ENCODE peak calls at places on chromosome 7, in nine cellular contexts. G, F, L, J, E, Q, N, X and M are unnamed samples.

GRCh38 chr7:107694395-107694794 is 33.8 kb downstream of the SLC26A4 start:
- DNase-seq in G (no peak), F (no peak), L (no peak), J (peak; percentile 30), E (no peak), Q (no peak), N (no peak), X (no peak), M (no peak)

GRCh38 chr7:1881946-1882345 is 211.9 kb downstream of the ELFN1 start:
- DNase-seq in G (no peak), F (no peak), L (no peak), J (no peak), E (no peak), Q (no peak), N (no peak), X (no peak), M (no peak)

GRCh38 chr7:99739699-99740572 is 4.9 kb upstream of the CYP3A7 start:
- DNase-seq in G (no peak), F (no peak), L (no peak), J (no peak), E (no peak), Q (no peak), N (no peak), X (no peak), M (no peak)

GRCh38 chr7:1152492-1152891 is 7.5 kb downstream of the ZFAND2A start:
- DNase-seq in G (no peak), F (no peak), L (no peak), J (no peak), E (no peak), Q (no peak), N (no peak), X (no peak), M (no peak)

GRCh38 chr7:14115706-14116105 is 126.2 kb upstream of the ETV1 start:
- DNase-seq in G (no peak), F (no peak), L (no peak), J (no peak), E (no peak), Q (no peak), N (no peak), X (no peak), M (no peak)

GRCh38 chr7:131586259-131586658 is 29.8 kb upstream of the PODXL start:
- DNase-seq in G (no peak), F (no peak), L (no peak), J (no peak), E (no peak), Q (no peak), N (peak; percentile 58), X (no peak), M (no peak)

GRCh38 chr7:82343-83155 is 109.8 kb upstream of the FAM20C start:
- DNase-seq in G (peak; percentile 37), F (no peak), L (no peak), J (no peak), E (no peak), Q (peak; percentile 73), N (peak; percentile 68), X (peak; percentile 29), M (no peak)

GRCh38 chr7:129279757-129280156 is 54.9 kb downstream of the AHCYL2 start:
- DNase-seq in G (no peak), F (no peak), L (no peak), J (no peak), E (no peak), Q (no peak), N (no peak), X (no peak), M (no peak)

GRCh38 chr7:151233111-151233701 is 923 bp downstream of the CHPF2 start:
- DNase-seq in G (no peak), F (no peak), L (peak; percentile 77), J (peak; percentile 74), E (peak; percentile 58), Q (no peak), N (peak; percentile 60), X (no peak), M (peak; percentile 65)

GRCh38 chr7:18356195-18356645 is 139.3 kb upstream of the HDAC9 start:
- DNase-seq in G (no peak), F (no peak), L (no peak), J (peak; percentile 71), E (peak; percentile 51), Q (no peak), N (no peak), X (peak; percentile 15), M (no peak)

GRCh38 chr7:155860840-155861479 is 48.7 kb upstream of the SHH start:
- DNase-seq in G (no peak), F (peak; percentile 42), L (peak; percentile 93), J (peak; percentile 52), E (no peak), Q (no peak), N (no peak), X (no peak), M (no peak)

GRCh38 chr7:90984692-90985091 is 279.5 kb upstream of the FZD1 start:
- DNase-seq in G (no peak), F (no peak), L (no peak), J (no peak), E (no peak), Q (no peak), N (no peak), X (no peak), M (no peak)

GRCh38 chr7:55536619-55537457 is 35.5 kb downstream of the VOPP1 start:
- DNase-seq in G (no peak), F (no peak), L (no peak), J (no peak), E (peak; percentile 25), Q (no peak), N (no peak), X (peak; percentile 45), M (no peak)

GRCh38 chr7:66150471-66150870 is 35.8 kb downstream of the CRCP start:
- DNase-seq in G (no peak), F (no peak), L (peak; percentile 50), J (peak; percentile 80), E (no peak), Q (no peak), N (no peak), X (no peak), M (no peak)

GRCh38 chr7:47188653-47189315 is 393.1 kb downstream of the TNS3 start:
- DNase-seq in G (no peak), F (no peak), L (no peak), J (no peak), E (no peak), Q (no peak), N (no peak), X (no peak), M (no peak)

GRCh38 chr7:875476-876076 is 778 bp upstream of the GET4 start:
- DNase-seq in G (no peak), F (no peak), L (no peak), J (no peak), E (no peak), Q (no peak), N (no peak), X (no peak), M (no peak)

GRCh38 chr7:127578036-127578684 is 7.2 kb downstream of the GCC1 start:
- DNase-seq in G (no peak), F (no peak), L (no peak), J (peak; percentile 22), E (no peak), Q (no peak), N (no peak), X (peak; percentile 47), M (no peak)
- TF ChIP-seq CTCF in G (no peak), F (no peak), L (no peak), J (peak; percentile 28), E (peak; percentile 24), Q (peak; percentile 54), N (no peak), X (peak; percentile 49), M (no peak)

GRCh38 chr7:95622859-95623258 is 26.5 kb upstream of the PDK4 start:
- DNase-seq in G (no peak), F (no peak), L (no peak), J (no peak), E (no peak), Q (no peak), N (no peak), X (no peak), M (no peak)

GRCh38 chr7:95622001-95622549 is 25.8 kb upstream of the PDK4 start:
- DNase-seq in G (no peak), F (no peak), L (no peak), J (no peak), E (no peak), Q (no peak), N (no peak), X (no peak), M (no peak)

GRCh38 chr7:95620631-95621030 is 24.3 kb upstream of the PDK4 start:
- DNase-seq in G (no peak), F (no peak), L (no peak), J (no peak), E (no peak), Q (no peak), N (no peak), X (no peak), M (no peak)

GRCh38 chr7:95621404-95621803 is 25.1 kb upstream of the PDK4 start:
- DNase-seq in G (no peak), F (no peak), L (no peak), J (no peak), E (no peak), Q (no peak), N (no peak), X (no peak), M (no peak)

GRCh38 chr7:95623788-95624187 is 27.5 kb upstream of the PDK4 start:
- DNase-seq in G (no peak), F (no peak), L (no peak), J (no peak), E (no peak), Q (no peak), N (no peak), X (no peak), M (no peak)
- TF ChIP-seq CTCF in G (no peak), F (no peak), L (no peak), J (no peak), E (no peak), Q (no peak), N (no peak), X (no peak), M (no peak)

GRCh38 chr7:50212666-50213621 is 91.6 kb upstream of the IKZF1 start:
- DNase-seq in G (no peak), F (no peak), L (no peak), J (no peak), E (no peak), Q (no peak), N (no peak), X (no peak), M (no peak)
- TF ChIP-seq CTCF in G (no peak), F (no peak), L (no peak), J (no peak), E (no peak), Q (no peak), N (no peak), X (no peak), M (no peak)

GRCh38 chr7:15389073-15389472 is 172.7 kb downstream of the AGMO start:
- DNase-seq in G (no peak), F (no peak), L (no peak), J (no peak), E (no peak), Q (no peak), N (no peak), X (no peak), M (no peak)
- TF ChIP-seq CTCF in G (no peak), F (peak; percentile 26), L (no peak), J (no peak), E (no peak), Q (peak; percentile 33), N (no peak), X (no peak), M (no peak)